ENCODE peak calls at places on chromosomes 11 and 22, in seven cellular contexts. O is K562, E is body of pancreas, X is testis, D is GM12892, H is Peyer's patch, L is endothelial cell of umbilical vein. Q is an unnamed sample.

GRCh38 chr11:116691779-116692178 is 81.0 kb downstream of the BUD13 start:
- DNase-seq in O (peak; percentile 84), E (peak; percentile 49), X (peak; percentile 65), D (peak; percentile 89), H (peak; percentile 63), L (peak; percentile 24), Q (peak; percentile 35)

GRCh38 chr11:128222245-128222959 is 365.0 kb downstream of the ETS1 start:
- DNase-seq in O (no peak), E (no peak), X (no peak), D (no peak), H (no peak), L (peak; percentile 39), Q (no peak)

GRCh38 chr22:24200616-24201212 is 19.4 kb downstream of the SUSD2 start:
- DNase-seq in O (no peak), E (no peak), X (no peak), D (no peak), H (no peak), L (peak; percentile 74), Q (no peak)

GRCh38 chr11:100777736-100778135 is 90.6 kb downstream of the ARHGAP42 start:
- DNase-seq in O (no peak), E (no peak), X (no peak), D (no peak), H (no peak), L (no peak), Q (no peak)

GRCh38 chr22:27651486-27651885 is 150.1 kb downstream of the MN1 start:
- DNase-seq in O (no peak), E (no peak), X (peak; percentile 44), D (no peak), H (no peak), L (no peak), Q (no peak)

GRCh38 chr11:13308704-13309103 is 31.1 kb downstream of the BMAL1 start:
- DNase-seq in O (no peak), E (no peak), X (no peak), D (no peak), H (no peak), L (no peak), Q (no peak)

GRCh38 chr11:279040-279965 is 1.1 kb downstream of the NLRP6 start:
- DNase-seq in O (no peak), E (peak; percentile 11), X (no peak), D (peak; percentile 31), H (peak; percentile 66), L (no peak), Q (no peak)

GRCh38 chr11:75492181-75492820 is 33.4 kb downstream of the GDPD5 start:
- DNase-seq in O (no peak), E (no peak), X (no peak), D (peak; percentile 54), H (no peak), L (peak; percentile 47), Q (peak; percentile 67)

GRCh38 chr11:115660072-115660805 is 156.0 kb upstream of the CADM1 start:
- DNase-seq in O (no peak), E (no peak), X (no peak), D (no peak), H (no peak), L (no peak), Q (no peak)

GRCh38 chr11:133047036-133047800 is 485.1 kb downstream of the OPCML start:
- DNase-seq in O (no peak), E (no peak), X (no peak), D (no peak), H (no peak), L (no peak), Q (no peak)

GRCh38 chr11:1665313-1665712 is 31.7 kb upstream of the KRTAP5-6 start:
- DNase-seq in O (no peak), E (no peak), X (no peak), D (no peak), H (no peak), L (no peak), Q (no peak)

GRCh38 chr11:128653828-128654231 is 40.0 kb upstream of the FLI1 start:
- DNase-seq in O (no peak), E (peak; percentile 82), X (peak; percentile 30), D (no peak), H (no peak), L (peak; percentile 47), Q (no peak)

GRCh38 chr11:11965192-11965591 is 43.2 kb downstream of the DKK3 start:
- DNase-seq in O (no peak), E (no peak), X (no peak), D (no peak), H (no peak), L (no peak), Q (no peak)

GRCh38 chr11:71272161-71272560 is 19.8 kb upstream of the SHANK2 start:
- DNase-seq in O (no peak), E (no peak), X (no peak), D (no peak), H (no peak), L (no peak), Q (no peak)

GRCh38 chr11:65719887-65720236 is 736 bp downstream of the RNASEH2C start:
- DNase-seq in O (no peak), E (no peak), X (no peak), D (no peak), H (no peak), L (peak; percentile 46), Q (no peak)

GRCh38 chr11:88103337-88104206 is 71.7 kb downstream of the RAB38 start:
- DNase-seq in O (peak; percentile 33), E (peak; percentile 49), X (peak; percentile 52), D (peak; percentile 5), H (no peak), L (peak; percentile 49), Q (peak; percentile 3)

GRCh38 chr11:72353861-72354260 is 80.5 kb downstream of the CLPB start:
- DNase-seq in O (no peak), E (no peak), X (no peak), D (no peak), H (no peak), L (no peak), Q (no peak)

GRCh38 chr22:21064917-21065864 is 19.4 kb downstream of the LRRC74B start:
- DNase-seq in O (peak; percentile 20), E (no peak), X (no peak), D (no peak), H (no peak), L (no peak), Q (no peak)

GRCh38 chr11:33885338-33886005 is 6.4 kb downstream of the LMO2 start:
- DNase-seq in O (peak; percentile 61), E (no peak), X (no peak), D (no peak), H (no peak), L (no peak), Q (no peak)

GRCh38 chr11:59208956-59209355 is 3.8 kb downstream of the MPEG1 start:
- DNase-seq in O (no peak), E (no peak), X (no peak), D (no peak), H (no peak), L (no peak), Q (no peak)

GRCh38 chr11:59463176-59463575 is 6.4 kb downstream of the OR4D6 start:
- DNase-seq in O (no peak), E (no peak), X (no peak), D (no peak), H (no peak), L (peak; percentile 85), Q (no peak)

GRCh38 chr22:31647516-31647915 is 14.5 kb downstream of the PISD start:
- DNase-seq in O (no peak), E (no peak), X (no peak), D (no peak), H (no peak), L (peak; percentile 71), Q (no peak)
- TF ChIP-seq POLR2A in O (no peak), E (no peak), X (no peak), D (no peak), H (no peak), L (no peak), Q (no peak)

GRCh38 chr11:114260077-114260476 is 36.1 kb upstream of the NNMT start:
- DNase-seq in O (no peak), E (no peak), X (no peak), D (no peak), H (no peak), L (no peak), Q (no peak)

GRCh38 chr11:114259551-114259983 is 36.6 kb upstream of the NNMT start:
- DNase-seq in O (no peak), E (no peak), X (no peak), D (no peak), H (no peak), L (no peak), Q (no peak)

GRCh38 chr11:114258696-114259095 is 37.5 kb upstream of the NNMT start:
- DNase-seq in O (no peak), E (no peak), X (no peak), D (no peak), H (no peak), L (no peak), Q (no peak)

GRCh38 chr11:114257621-114258558 is 38.3 kb upstream of the NNMT start:
- DNase-seq in O (no peak), E (peak; percentile 54), X (peak; percentile 78), D (no peak), H (no peak), L (peak; percentile 42), Q (no peak)

DNA sequence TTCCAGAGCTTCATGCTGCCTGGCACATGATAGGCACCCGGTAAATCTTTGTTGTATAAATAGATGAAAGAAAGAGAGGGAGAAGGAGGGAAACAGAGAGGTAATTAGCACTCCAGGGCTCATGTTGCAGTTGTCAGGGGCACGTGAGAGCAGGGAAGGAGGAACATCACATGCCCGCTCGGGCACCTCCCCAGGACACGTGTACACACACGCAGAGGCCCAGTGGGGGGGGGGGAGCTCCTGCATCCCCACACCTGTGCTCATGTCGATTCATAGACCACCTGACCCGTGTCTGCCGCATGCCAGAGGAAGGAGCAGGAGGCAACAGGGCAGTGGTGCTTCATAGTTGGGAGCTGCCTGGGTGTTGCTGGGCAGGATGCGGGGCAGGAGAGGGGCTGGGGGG is 37.1 kb upstream of the NNMT start:
- DNase-seq in O (no peak), E (peak; percentile 75), X (peak; percentile 74), D (no peak), H (no peak), L (no peak), Q (no peak)
- TF ChIP-seq POLR2A in O (no peak), E (no peak), X (no peak), D (no peak), H (peak; percentile 17), L (no peak), Q (no peak)

DNA sequence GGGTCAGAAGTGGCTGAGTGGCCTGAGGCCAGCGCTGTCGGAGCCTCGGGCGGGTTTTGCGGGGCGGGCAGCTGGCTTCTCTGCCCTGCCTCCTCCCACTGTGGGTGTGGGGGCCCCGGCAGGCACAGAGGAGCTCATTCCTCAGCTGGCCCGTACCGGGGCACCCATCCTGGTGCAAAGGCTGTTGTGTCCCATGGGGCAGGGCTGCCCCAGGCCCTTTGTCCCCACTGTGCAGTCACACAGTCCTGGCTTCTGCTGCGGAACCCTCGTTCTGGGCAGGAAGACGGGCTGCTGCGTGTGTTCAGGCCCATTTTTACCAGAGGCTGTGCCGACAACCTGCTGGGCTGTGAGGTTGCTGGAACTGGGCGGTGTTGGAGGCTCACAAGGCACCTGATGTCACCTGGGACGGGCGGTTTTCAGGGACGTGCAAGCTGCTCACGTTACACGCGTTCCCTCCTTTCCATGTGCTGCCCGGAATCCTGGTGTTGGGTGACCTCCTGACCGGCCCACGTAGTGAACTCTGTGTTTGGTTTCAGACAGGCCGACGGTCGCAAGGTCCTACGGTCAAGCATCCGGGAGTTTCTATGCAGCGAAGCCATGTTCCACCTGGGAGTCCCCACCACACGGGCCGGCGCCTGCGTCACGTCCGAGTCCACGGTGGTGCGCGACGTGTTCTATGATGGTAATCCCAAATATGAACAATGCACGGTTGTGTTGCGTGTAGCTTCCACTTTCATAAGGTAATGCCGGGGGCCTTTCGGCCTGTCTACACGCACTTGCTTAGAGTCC is 5.2 kb downstream of the SELENOO start:
- DNase-seq in O (no peak), E (peak; percentile 13), X (no peak), D (no peak), H (no peak), L (no peak), Q (no peak)
- TF ChIP-seq POLR2A in O (no peak), E (no peak), X (no peak), D (no peak), H (no peak), L (no peak), Q (no peak)

GRCh38 chr11:3378426-3379423 is at the start of gene ZNF195:
- DNase-seq in O (peak; percentile 98), E (peak; percentile 99), X (peak; percentile 99), D (peak; percentile 95), H (peak; percentile 99), L (peak; percentile 96), Q (peak; percentile 96)
- TF ChIP-seq POLR2A in O (peak; percentile 96), E (peak; percentile 90), X (no peak), D (peak; percentile 94), H (peak; percentile 79), L (peak; percentile 89), Q (peak; percentile 89)

Q was measured in H54.